ENCODE peak calls at places on chromosomes 4 and X, in eight cellular contexts. A is lower lobe of right lung, W is tibial nerve, B is left ventricle myocardium inferior, S is Peyer's patch, O is A549, C is IMR-90, Y is endodermal cell. P is an unnamed sample. For H3K4me1, the result is how much of the 10 kb centered on the place peaks cover.

GRCh38 chrX:13120017-13120416 is 75.6 kb upstream of the FAM9C start:
- DNase-seq in C (peak), B (no peak), A (peak), W (no peak), S (no peak), O (peak), Y (no peak), P (peak)

GRCh38 chrX:19121898-19122640 is at the start of gene ADGRG2:
- DNase-seq in A (peak), O (peak), S (no peak), W (peak), C (peak), Y (peak), B (peak), P (peak)

GRCh38 chr4:169070071-169070894 is 60.2 kb upstream of the CBR4 start:
- DNase-seq in S (no peak), Y (peak), B (peak), O (peak), A (no peak), C (peak), W (no peak), P (peak)

GRCh38 chr4:78517050-78517652 is 34.4 kb upstream of the ANXA3 start:
- DNase-seq in S (no peak), W (no peak), Y (no peak), B (no peak), C (peak), O (peak), A (no peak), P (peak)

GRCh38 chr4:80909938-80910337 is 120.6 kb upstream of the BMP3 start:
- DNase-seq in W (no peak), O (no peak), A (no peak), Y (no peak), S (no peak), B (no peak), C (no peak), P (no peak)

GRCh38 chrX:80808854-80809493 is 703 bp downstream of the BRWD3 start:
- DNase-seq in C (no peak), O (peak), W (peak), S (peak), B (no peak), Y (peak), A (no peak), P (peak)

GRCh38 chr4:84483738-84484137 is 15.4 kb downstream of the NKX6-1 start:
- DNase-seq in O (no peak), S (no peak), A (no peak), W (no peak), C (no peak), B (no peak), Y (peak), P (no peak)

GRCh38 chrX:118498351-118498750 is 2.7 kb downstream of the DOCK11 start:
- DNase-seq in C (no peak), W (no peak), O (no peak), A (no peak), S (no peak), B (no peak), Y (no peak), P (no peak)

GRCh38 chrX:7480721-7481120 is 332.8 kb upstream of the PUDP start:
- DNase-seq in C (no peak), Y (no peak), S (no peak), W (no peak), O (no peak), A (no peak), B (no peak), P (peak)

GRCh38 chr4:2837904-2838496 is 5.6 kb upstream of the ADD1 start:
- DNase-seq in Y (peak), A (peak), O (no peak), W (peak), C (peak), B (no peak), S (no peak), P (no peak)
- H3K4me1 ChIP-seq in Y (under half), A (half or more), O (under half), W (under half), C (under half), B (under half), S (under half), P (under half)

DNA sequence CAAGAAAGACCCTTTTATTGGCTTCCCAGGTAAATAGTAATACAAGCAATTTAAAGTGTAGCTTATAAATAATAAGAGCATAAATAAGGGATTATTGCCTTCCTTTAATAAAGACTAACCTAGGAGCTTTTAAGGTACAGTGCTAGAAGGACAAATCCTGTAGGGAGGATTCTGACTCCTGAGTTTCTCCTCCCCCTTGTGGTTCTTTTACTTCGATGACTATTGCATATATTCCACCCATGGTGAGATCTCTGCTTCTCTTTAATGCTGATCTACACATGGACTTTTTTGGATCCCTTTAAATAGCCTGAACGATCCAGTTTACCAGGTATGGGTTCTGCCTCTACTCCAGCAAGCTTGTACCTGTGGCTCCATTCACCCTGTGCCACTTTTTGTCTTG is 2.5 kb downstream of the GALNT7 start:
- DNase-seq in O (peak), A (no peak), S (no peak), B (no peak), Y (no peak), C (peak), W (no peak), P (peak)
- TF ChIP-seq CTCF in O (peak), A (no peak), S (peak), B (peak), Y (peak), C (peak), W (no peak), P (peak)

DNA sequence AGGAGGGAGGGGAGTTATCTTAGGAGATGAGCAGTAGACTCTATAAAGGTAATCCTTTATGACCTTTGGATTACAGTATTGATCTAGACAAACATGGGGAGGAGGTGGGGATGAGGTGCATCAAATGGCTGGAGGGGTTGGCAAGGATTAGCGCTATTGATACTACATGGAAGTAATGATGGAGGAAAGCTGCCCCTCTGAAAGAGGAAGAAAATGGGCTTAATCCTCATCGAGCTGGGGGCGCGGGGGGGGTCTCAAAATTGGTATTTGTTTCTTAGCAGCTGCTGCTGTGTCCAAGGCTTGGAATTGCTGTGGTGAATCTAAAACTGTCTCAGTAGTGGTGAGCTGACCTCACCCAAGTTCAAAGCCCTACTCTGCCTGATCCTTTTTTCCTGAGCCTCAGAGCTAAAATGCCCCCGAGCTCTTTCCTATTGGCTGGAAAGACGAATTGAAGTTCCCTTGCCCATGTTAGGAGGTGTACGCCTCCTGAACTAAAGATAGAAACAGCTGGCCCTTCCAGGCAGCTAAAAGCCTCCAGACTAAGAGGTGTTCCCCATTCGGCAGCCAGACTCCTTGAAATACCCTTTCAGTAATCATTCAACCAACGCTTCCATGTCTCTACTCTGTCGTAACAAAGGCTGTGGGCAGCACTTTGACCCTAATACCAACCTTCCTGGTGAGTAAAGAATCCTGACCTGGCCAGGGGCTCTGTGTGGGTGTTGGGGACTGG is at the start of gene ITGB1BP2:
- DNase-seq in O (no peak), A (no peak), W (no peak), B (peak), Y (no peak), S (no peak), C (peak), P (no peak)
- H3K27ac ChIP-seq in O (no peak), A (no peak), W (peak), B (peak), Y (no peak), S (peak), C (no peak), P (no peak)

GRCh38 chr4:5858020-5858769 is 34.7 kb downstream of the CRMP1 start:
- DNase-seq in C (no peak), A (no peak), B (no peak), W (no peak), Y (no peak), O (no peak), S (no peak), P (peak)

GRCh38 chr4:5851637-5852036 is 41.2 kb downstream of the CRMP1 start:
- DNase-seq in C (no peak), B (no peak), Y (no peak), A (no peak), O (no peak), S (no peak), W (no peak), P (no peak)

GRCh38 chr4:5857199-5857598 is 35.7 kb downstream of the CRMP1 start:
- DNase-seq in W (no peak), A (no peak), S (no peak), Y (no peak), O (no peak), B (no peak), C (no peak), P (no peak)

GRCh38 chr4:5852806-5853205 is 40.1 kb downstream of the CRMP1 start:
- DNase-seq in B (no peak), Y (no peak), W (no peak), C (no peak), A (no peak), O (no peak), S (no peak), P (no peak)
- H3K4me1 ChIP-seq in B (under half), Y (under half), W (under half), C (under half), A (under half), O (under half), S (under half), P (under half)

DNA sequence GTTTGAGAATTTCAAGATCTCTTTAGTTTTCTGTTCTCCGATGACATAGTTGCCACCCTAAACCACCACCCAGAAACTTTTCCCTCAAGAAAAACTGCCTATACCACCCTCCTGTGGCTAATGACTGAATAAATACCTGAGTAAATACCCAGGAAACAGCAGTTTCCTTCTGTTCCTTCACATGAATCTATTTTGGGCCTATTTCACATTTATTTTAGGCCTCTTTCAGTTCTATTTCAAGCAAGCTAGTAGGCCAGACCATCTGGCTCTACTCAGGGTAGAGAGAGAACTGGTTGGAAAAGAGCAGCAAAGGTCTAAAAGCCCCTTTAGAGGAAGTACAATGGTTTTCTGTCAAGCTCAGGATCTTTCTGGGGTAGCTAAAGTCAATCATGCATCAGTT is 23.4 kb downstream of the ARHGEF9 start:
- DNase-seq in W (no peak), B (no peak), Y (no peak), C (no peak), O (no peak), A (no peak), S (no peak), P (no peak)
- TF ChIP-seq CTCF in W (no peak), B (peak), Y (peak), C (no peak), O (no peak), A (peak), S (peak), P (no peak)

GRCh38 chrX:141838016-141838415 is at the start of gene MAGEC3:
- DNase-seq in C (no peak), B (no peak), O (no peak), S (no peak), Y (no peak), W (no peak), A (no peak), P (no peak)
- H3K27ac ChIP-seq in C (no peak), B (no peak), O (no peak), S (no peak), Y (no peak), W (no peak), A (no peak), P (no peak)

GRCh38 chr4:53784112-53784511 is 192.8 kb upstream of the LNX1 start:
- DNase-seq in Y (no peak), C (no peak), O (no peak), A (no peak), W (no peak), B (no peak), S (no peak), P (no peak)

GRCh38 chr4:53782468-53782865 is 191.2 kb upstream of the LNX1 start:
- DNase-seq in B (no peak), Y (no peak), W (no peak), C (peak), S (no peak), O (no peak), A (no peak), P (no peak)

GRCh38 chr4:53780736-53781400 is 189.6 kb upstream of the LNX1 start:
- DNase-seq in W (no peak), A (no peak), Y (no peak), O (peak), C (peak), S (no peak), B (no peak), P (no peak)

GRCh38 chr4:53783208-53783859 is 192.0 kb upstream of the LNX1 start:
- DNase-seq in C (no peak), S (no peak), Y (no peak), B (no peak), O (no peak), A (no peak), W (no peak), P (no peak)

GRCh38 chr4:53781614-53782467 is 190.6 kb upstream of the LNX1 start:
- DNase-seq in C (peak), W (no peak), A (no peak), O (peak), B (no peak), S (no peak), Y (no peak), P (no peak)
- H3K4me1 ChIP-seq in C (under half), W (under half), A (under half), O (under half), B (under half), S (under half), Y (under half), P (under half)

GRCh38 chrX:49876750-49877149 is 2.5 kb upstream of the USP27X start:
- DNase-seq in C (peak), Y (peak), A (no peak), W (peak), O (peak), B (no peak), S (no peak), P (peak)
- TF ChIP-seq CTCF in C (peak), Y (peak), A (peak), W (peak), O (peak), B (peak), S (peak), P (peak)

GRCh38 chr4:138114434-138114833 is 127.7 kb downstream of the SLC7A11 start:
- DNase-seq in C (peak), A (no peak), W (no peak), S (no peak), B (no peak), Y (no peak), O (no peak), P (no peak)

GRCh38 chr4:138110815-138111214 is 131.3 kb downstream of the SLC7A11 start:
- DNase-seq in S (no peak), W (no peak), O (no peak), A (no peak), B (no peak), Y (no peak), C (peak), P (no peak)

GRCh38 chr4:138112389-138112788 is 129.8 kb downstream of the SLC7A11 start:
- DNase-seq in W (no peak), B (no peak), S (no peak), Y (no peak), O (no peak), A (no peak), C (no peak), P (no peak)

GRCh38 chr4:138113819-138114415 is 128.2 kb downstream of the SLC7A11 start:
- DNase-seq in O (no peak), Y (no peak), A (no peak), B (no peak), S (no peak), C (peak), W (no peak), P (no peak)

DNA sequence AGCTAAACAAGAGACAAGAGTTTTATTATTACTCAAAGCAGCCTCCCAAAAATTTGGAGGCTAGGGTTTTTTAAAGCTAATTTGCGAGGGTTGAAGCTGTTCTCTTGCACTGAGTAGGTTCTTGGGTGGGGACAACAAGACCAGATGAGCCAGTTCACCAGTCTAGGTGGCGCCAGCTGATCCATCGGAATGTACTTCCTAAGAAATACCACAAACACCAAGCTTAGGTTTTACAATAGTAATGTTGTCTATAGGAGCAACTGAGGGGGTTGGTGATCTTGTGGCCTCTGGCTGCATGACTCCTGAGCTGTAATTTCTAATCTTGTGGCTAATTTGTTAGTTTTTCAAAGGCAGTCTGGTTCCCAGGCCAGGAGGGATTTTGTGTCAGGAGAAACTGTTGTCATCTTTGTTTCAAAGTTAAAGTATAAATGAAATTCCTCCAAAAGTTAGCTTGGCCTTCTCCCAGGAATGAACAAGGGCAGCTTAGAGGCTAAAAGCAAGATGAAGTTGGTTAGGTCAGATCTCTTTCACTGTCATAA is 130.6 kb downstream of the SLC7A11 start:
- DNase-seq in A (no peak), W (no peak), C (peak), Y (peak), B (no peak), O (no peak), S (no peak), P (peak)
- H3K27ac ChIP-seq in A (no peak), W (no peak), C (no peak), Y (no peak), B (no peak), O (no peak), S (no peak), P (no peak)

DNA sequence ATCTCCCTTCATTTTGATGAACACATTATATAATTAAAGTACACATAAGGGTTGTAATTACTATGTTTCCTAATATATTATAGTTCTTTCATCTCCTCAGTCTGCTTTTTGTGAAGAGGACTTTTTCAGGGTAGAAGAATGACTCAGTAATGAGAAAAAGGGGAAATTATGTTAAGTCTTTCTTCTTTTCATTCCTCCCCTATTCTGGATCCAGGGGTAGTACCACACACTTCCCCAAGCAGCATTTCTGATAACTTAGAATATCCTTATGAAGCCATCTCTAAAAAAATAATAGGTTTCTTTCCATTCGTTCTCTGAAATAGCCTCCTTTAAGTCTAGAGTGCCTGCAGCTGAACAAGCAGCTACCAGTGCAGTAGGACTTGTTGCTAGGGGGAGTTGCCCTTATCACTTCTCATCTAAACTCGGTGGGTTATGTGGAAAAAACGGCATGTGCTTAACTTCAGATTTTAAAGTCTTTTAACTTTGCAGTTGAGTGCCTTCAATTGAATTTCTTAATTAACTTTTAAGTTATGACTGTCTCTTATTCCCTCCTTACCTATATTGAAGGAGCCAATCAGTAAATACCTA is 184.8 kb downstream of the ARHGAP24 start:
- DNase-seq in Y (no peak), C (no peak), B (no peak), O (no peak), W (no peak), S (no peak), A (no peak), P (no peak)
- H3K4me1 ChIP-seq in Y (under half), C (under half), B (under half), O (under half), W (under half), S (under half), A (under half), P (under half)